ENCODE peak calls at places on chromosomes 3 and 15, in eight cellular contexts. One of them, this sample, is unnamed.

GRCh38 chr15:66722757-66723540 is 20.9 kb downstream of the SMAD6 start:
- DNase-seq in H54: no peak
- DNase-seq in stomach: no peak
- DNase-seq in cardiac muscle cell: no peak
- DNase-seq in heart right ventricle: no peak
- DNase-seq in AG10803: no peak
- DNase-seq in tibial artery: no peak
- DNase-seq in naive thymus-derived CD8-positive, alpha-beta T cell: no peak
- DNase-seq in this sample: no peak

GRCh38 chr3:195818301-195818700 is 6.6 kb upstream of the MUC4 start:
- DNase-seq in H54: no peak
- DNase-seq in stomach: no peak
- DNase-seq in cardiac muscle cell: no peak
- DNase-seq in heart right ventricle: no peak
- DNase-seq in AG10803: no peak
- DNase-seq in tibial artery: no peak
- DNase-seq in naive thymus-derived CD8-positive, alpha-beta T cell: no peak
- DNase-seq in this sample: no peak

GRCh38 chr15:100784493-100785180 is 95.0 kb upstream of the ALDH1A3 start:
- DNase-seq in H54: no peak
- DNase-seq in stomach: peak; percentile 9
- DNase-seq in cardiac muscle cell: no peak
- DNase-seq in heart right ventricle: no peak
- DNase-seq in AG10803: no peak
- DNase-seq in tibial artery: peak; percentile 7
- DNase-seq in naive thymus-derived CD8-positive, alpha-beta T cell: no peak
- DNase-seq in this sample: no peak

GRCh38 chr3:120506828-120507774 is 56.3 kb upstream of the FSTL1 start:
- DNase-seq in H54: no peak
- DNase-seq in stomach: no peak
- DNase-seq in cardiac muscle cell: peak; percentile 53
- DNase-seq in heart right ventricle: peak; percentile 48
- DNase-seq in AG10803: peak; percentile 80
- DNase-seq in tibial artery: peak; percentile 56
- DNase-seq in naive thymus-derived CD8-positive, alpha-beta T cell: peak; percentile 1
- DNase-seq in this sample: peak; percentile 52

GRCh38 chr15:80585544-80586018 is 109.5 kb upstream of the ABHD17C start:
- DNase-seq in H54: no peak
- DNase-seq in stomach: peak; percentile 32
- DNase-seq in cardiac muscle cell: no peak
- DNase-seq in heart right ventricle: no peak
- DNase-seq in AG10803: no peak
- DNase-seq in tibial artery: peak; percentile 3
- DNase-seq in naive thymus-derived CD8-positive, alpha-beta T cell: no peak
- DNase-seq in this sample: peak; percentile 8

GRCh38 chr3:135106445-135106844 is 311.4 kb downstream of the EPHB1 start:
- DNase-seq in H54: peak; percentile 12
- DNase-seq in stomach: peak; percentile 60
- DNase-seq in cardiac muscle cell: peak; percentile 87
- DNase-seq in heart right ventricle: peak; percentile 11
- DNase-seq in AG10803: peak; percentile 42
- DNase-seq in tibial artery: no peak
- DNase-seq in naive thymus-derived CD8-positive, alpha-beta T cell: no peak
- DNase-seq in this sample: peak; percentile 66

GRCh38 chr3:138389144-138389601 is 40.8 kb downstream of the MRAS start:
- DNase-seq in H54: no peak
- DNase-seq in stomach: no peak
- DNase-seq in cardiac muscle cell: no peak
- DNase-seq in heart right ventricle: no peak
- DNase-seq in AG10803: peak; percentile 36
- DNase-seq in tibial artery: no peak
- DNase-seq in naive thymus-derived CD8-positive, alpha-beta T cell: no peak
- DNase-seq in this sample: no peak

GRCh38 chr3:51353566-51354140 is 31.4 kb upstream of the MANF start:
- DNase-seq in H54: no peak
- DNase-seq in stomach: no peak
- DNase-seq in cardiac muscle cell: no peak
- DNase-seq in heart right ventricle: no peak
- DNase-seq in AG10803: no peak
- DNase-seq in tibial artery: no peak
- DNase-seq in naive thymus-derived CD8-positive, alpha-beta T cell: no peak
- DNase-seq in this sample: no peak

GRCh38 chr3:58177747-58178527 is 32.8 kb downstream of the DNASE1L3 start:
- DNase-seq in H54: peak; percentile 73
- DNase-seq in stomach: peak; percentile 93
- DNase-seq in cardiac muscle cell: peak; percentile 89
- DNase-seq in heart right ventricle: peak; percentile 90
- DNase-seq in AG10803: peak; percentile 72
- DNase-seq in tibial artery: peak; percentile 85
- DNase-seq in naive thymus-derived CD8-positive, alpha-beta T cell: peak; percentile 90
- DNase-seq in this sample: peak; percentile 91

GRCh38 chr3:42702066-42702951 is at the start of gene HHATL:
- DNase-seq in H54: no peak
- DNase-seq in stomach: peak; percentile 20
- DNase-seq in cardiac muscle cell: peak; percentile 68
- DNase-seq in heart right ventricle: peak; percentile 82
- DNase-seq in AG10803: no peak
- DNase-seq in tibial artery: peak; percentile 20
- DNase-seq in naive thymus-derived CD8-positive, alpha-beta T cell: no peak
- DNase-seq in this sample: no peak

GRCh38 chr3:161413127-161413854 is 42.0 kb upstream of the SPTSSB start:
- DNase-seq in H54: no peak
- DNase-seq in stomach: peak; percentile 71
- DNase-seq in cardiac muscle cell: no peak
- DNase-seq in heart right ventricle: peak; percentile 75
- DNase-seq in AG10803: peak; percentile 15
- DNase-seq in tibial artery: peak; percentile 28
- DNase-seq in naive thymus-derived CD8-positive, alpha-beta T cell: no peak
- DNase-seq in this sample: no peak

GRCh38 chr15:74783072-74783807 is 1.4 kb downstream of the CSK start:
- DNase-seq in H54: no peak
- DNase-seq in stomach: no peak
- DNase-seq in cardiac muscle cell: no peak
- DNase-seq in heart right ventricle: no peak
- DNase-seq in AG10803: no peak
- DNase-seq in tibial artery: no peak
- DNase-seq in naive thymus-derived CD8-positive, alpha-beta T cell: no peak
- DNase-seq in this sample: no peak

GRCh38 chr3:197372076-197372661 is 73.8 kb upstream of the DLG1 start:
- DNase-seq in H54: peak; percentile 61
- DNase-seq in stomach: peak; percentile 39
- DNase-seq in cardiac muscle cell: no peak
- DNase-seq in heart right ventricle: no peak
- DNase-seq in AG10803: peak; percentile 97
- DNase-seq in tibial artery: no peak
- DNase-seq in naive thymus-derived CD8-positive, alpha-beta T cell: no peak
- DNase-seq in this sample: peak; percentile 85

GRCh38 chr3:107421170-107421792 is 44.0 kb downstream of the CCDC54 start:
- DNase-seq in H54: peak; percentile 20
- DNase-seq in stomach: no peak
- DNase-seq in cardiac muscle cell: peak; percentile 72
- DNase-seq in heart right ventricle: no peak
- DNase-seq in AG10803: peak; percentile 76
- DNase-seq in tibial artery: no peak
- DNase-seq in naive thymus-derived CD8-positive, alpha-beta T cell: peak; percentile 53
- DNase-seq in this sample: peak; percentile 18

GRCh38 chr3:125602752-125603649 is 7.7 kb upstream of the OSBPL11 start:
- DNase-seq in H54: peak; percentile 49
- DNase-seq in stomach: no peak
- DNase-seq in cardiac muscle cell: peak; percentile 17
- DNase-seq in heart right ventricle: no peak
- DNase-seq in AG10803: peak; percentile 62
- DNase-seq in tibial artery: no peak
- DNase-seq in naive thymus-derived CD8-positive, alpha-beta T cell: no peak
- DNase-seq in this sample: no peak

GRCh38 chr3:154148541-154148940 is 27.4 kb downstream of the ARHGEF26 start:
- DNase-seq in H54: no peak
- DNase-seq in stomach: no peak
- DNase-seq in cardiac muscle cell: no peak
- DNase-seq in heart right ventricle: no peak
- DNase-seq in AG10803: peak; percentile 2
- DNase-seq in tibial artery: no peak
- DNase-seq in naive thymus-derived CD8-positive, alpha-beta T cell: no peak
- DNase-seq in this sample: no peak

GRCh38 chr15:62889734-62890505 is 152.6 kb upstream of the TPM1 start:
- DNase-seq in H54: no peak
- DNase-seq in stomach: no peak
- DNase-seq in cardiac muscle cell: no peak
- DNase-seq in heart right ventricle: no peak
- DNase-seq in AG10803: peak; percentile 92
- DNase-seq in tibial artery: peak; percentile 76
- DNase-seq in naive thymus-derived CD8-positive, alpha-beta T cell: no peak
- DNase-seq in this sample: no peak

GRCh38 chr3:42515391-42515916 is 13.0 kb downstream of the VIPR1 start:
- DNase-seq in H54: no peak
- DNase-seq in stomach: peak; percentile 56
- DNase-seq in cardiac muscle cell: no peak
- DNase-seq in heart right ventricle: peak; percentile 74
- DNase-seq in AG10803: no peak
- DNase-seq in tibial artery: peak; percentile 72
- DNase-seq in naive thymus-derived CD8-positive, alpha-beta T cell: no peak
- DNase-seq in this sample: no peak

GRCh38 chr3:41346698-41347097 is 147.4 kb downstream of the CTNNB1 start:
- DNase-seq in H54: no peak
- DNase-seq in stomach: no peak
- DNase-seq in cardiac muscle cell: no peak
- DNase-seq in heart right ventricle: no peak
- DNase-seq in AG10803: no peak
- DNase-seq in tibial artery: no peak
- DNase-seq in naive thymus-derived CD8-positive, alpha-beta T cell: no peak
- DNase-seq in this sample: no peak

GRCh38 chr3:18443670-18444596 is 18.8 kb upstream of the SATB1 start:
- DNase-seq in H54: no peak
- DNase-seq in stomach: peak; percentile 33
- DNase-seq in cardiac muscle cell: peak; percentile 50
- DNase-seq in heart right ventricle: no peak
- DNase-seq in AG10803: no peak
- DNase-seq in tibial artery: no peak
- DNase-seq in naive thymus-derived CD8-positive, alpha-beta T cell: no peak
- DNase-seq in this sample: peak; percentile 39

GRCh38 chr3:123586966-123587365 is 2.1 kb upstream of the HACD2 start:
- DNase-seq in H54: no peak
- DNase-seq in stomach: no peak
- DNase-seq in cardiac muscle cell: peak; percentile 18
- DNase-seq in heart right ventricle: no peak
- DNase-seq in AG10803: peak; percentile 49
- DNase-seq in tibial artery: no peak
- DNase-seq in naive thymus-derived CD8-positive, alpha-beta T cell: no peak
- DNase-seq in this sample: peak; percentile 73

GRCh38 chr3:49878686-49879085 is 9.0 kb upstream of the CAMKV start:
- DNase-seq in H54: no peak
- DNase-seq in stomach: no peak
- DNase-seq in cardiac muscle cell: no peak
- DNase-seq in heart right ventricle: no peak
- DNase-seq in AG10803: no peak
- DNase-seq in tibial artery: no peak
- DNase-seq in naive thymus-derived CD8-positive, alpha-beta T cell: no peak
- DNase-seq in this sample: no peak

GRCh38 chr3:161510510-161511260 is 14.1 kb downstream of the OTOL1 start:
- DNase-seq in H54: no peak
- DNase-seq in stomach: no peak
- DNase-seq in cardiac muscle cell: no peak
- DNase-seq in heart right ventricle: no peak
- DNase-seq in AG10803: no peak
- DNase-seq in tibial artery: no peak
- DNase-seq in naive thymus-derived CD8-positive, alpha-beta T cell: no peak
- DNase-seq in this sample: no peak

GRCh38 chr3:110419096-110419495 is 652.5 kb upstream of the NECTIN3 start:
- DNase-seq in H54: no peak
- DNase-seq in stomach: no peak
- DNase-seq in cardiac muscle cell: no peak
- DNase-seq in heart right ventricle: no peak
- DNase-seq in AG10803: no peak
- DNase-seq in tibial artery: no peak
- DNase-seq in naive thymus-derived CD8-positive, alpha-beta T cell: no peak
- DNase-seq in this sample: no peak

GRCh38 chr3:12869025-12869695 is 27.8 kb upstream of the RPL32 start:
- DNase-seq in H54: no peak
- DNase-seq in stomach: peak; percentile 76
- DNase-seq in cardiac muscle cell: peak; percentile 80
- DNase-seq in heart right ventricle: peak; percentile 36
- DNase-seq in AG10803: no peak
- DNase-seq in tibial artery: no peak
- DNase-seq in naive thymus-derived CD8-positive, alpha-beta T cell: no peak
- DNase-seq in this sample: peak; percentile 63

GRCh38 chr3:45499529-45499928 is 95.0 kb upstream of the LIMD1 start:
- DNase-seq in H54: no peak
- DNase-seq in stomach: no peak
- DNase-seq in cardiac muscle cell: no peak
- DNase-seq in heart right ventricle: no peak
- DNase-seq in AG10803: peak; percentile 72
- DNase-seq in tibial artery: no peak
- DNase-seq in naive thymus-derived CD8-positive, alpha-beta T cell: no peak
- DNase-seq in this sample: no peak

GRCh38 chr3:184334470-184335158 is 2.8 kb upstream of the FAM131A start:
- DNase-seq in H54: peak; percentile 84
- DNase-seq in stomach: no peak
- DNase-seq in cardiac muscle cell: no peak
- DNase-seq in heart right ventricle: no peak
- DNase-seq in AG10803: peak; percentile 67
- DNase-seq in tibial artery: no peak
- DNase-seq in naive thymus-derived CD8-positive, alpha-beta T cell: no peak
- DNase-seq in this sample: no peak

GRCh38 chr15:99447497-99448371 is 118.0 kb upstream of the MEF2A start:
- DNase-seq in H54: no peak
- DNase-seq in stomach: peak; percentile 21
- DNase-seq in cardiac muscle cell: no peak
- DNase-seq in heart right ventricle: peak; percentile 3
- DNase-seq in AG10803: no peak
- DNase-seq in tibial artery: no peak
- DNase-seq in naive thymus-derived CD8-positive, alpha-beta T cell: no peak
- DNase-seq in this sample: peak; percentile 48

GRCh38 chr3:50010959-50011358 is 71.0 kb downstream of the RBM6 start:
- DNase-seq in H54: no peak
- DNase-seq in stomach: no peak
- DNase-seq in cardiac muscle cell: no peak
- DNase-seq in heart right ventricle: no peak
- DNase-seq in AG10803: no peak
- DNase-seq in tibial artery: no peak
- DNase-seq in naive thymus-derived CD8-positive, alpha-beta T cell: no peak
- DNase-seq in this sample: no peak

GRCh38 chr3:193782280-193782654 is 189.3 kb downstream of the OPA1 start:
- DNase-seq in H54: no peak
- DNase-seq in stomach: peak; percentile 77
- DNase-seq in cardiac muscle cell: peak; percentile 69
- DNase-seq in heart right ventricle: no peak
- DNase-seq in AG10803: no peak
- DNase-seq in tibial artery: no peak
- DNase-seq in naive thymus-derived CD8-positive, alpha-beta T cell: no peak
- DNase-seq in this sample: peak; percentile 96

GRCh38 chr15:55526559-55527036 is 18.6 kb upstream of the DNAAF4 start:
- DNase-seq in H54: peak; percentile 10
- DNase-seq in stomach: no peak
- DNase-seq in cardiac muscle cell: peak; percentile 64
- DNase-seq in heart right ventricle: no peak
- DNase-seq in AG10803: peak; percentile 67
- DNase-seq in tibial artery: no peak
- DNase-seq in naive thymus-derived CD8-positive, alpha-beta T cell: peak; percentile 9
- DNase-seq in this sample: peak; percentile 54

GRCh38 chr3:103991461-103992115 is 1375.1 kb upstream of the ALCAM start:
- DNase-seq in H54: no peak
- DNase-seq in stomach: no peak
- DNase-seq in cardiac muscle cell: peak; percentile 34
- DNase-seq in heart right ventricle: no peak
- DNase-seq in AG10803: peak; percentile 15
- DNase-seq in tibial artery: no peak
- DNase-seq in naive thymus-derived CD8-positive, alpha-beta T cell: no peak
- DNase-seq in this sample: peak; percentile 25

GRCh38 chr3:133987933-133988484 is 41.7 kb downstream of the SLCO2A1 start:
- DNase-seq in H54: no peak
- DNase-seq in stomach: no peak
- DNase-seq in cardiac muscle cell: no peak
- DNase-seq in heart right ventricle: no peak
- DNase-seq in AG10803: no peak
- DNase-seq in tibial artery: no peak
- DNase-seq in naive thymus-derived CD8-positive, alpha-beta T cell: no peak
- DNase-seq in this sample: no peak

GRCh38 chr3:170431054-170431453 is 12.4 kb downstream of the CLDN11 start:
- DNase-seq in H54: no peak
- DNase-seq in stomach: no peak
- DNase-seq in cardiac muscle cell: no peak
- DNase-seq in heart right ventricle: no peak
- DNase-seq in AG10803: no peak
- DNase-seq in tibial artery: no peak
- DNase-seq in naive thymus-derived CD8-positive, alpha-beta T cell: no peak
- DNase-seq in this sample: no peak